ENCODE peak calls at places on chromosomes 16 and 17, in eight cellular contexts. R, I, M, K, P, O, T and D are unnamed samples.
A peak's percentile ranks its signal among the peaks of the same experiment; 100 is the strongest.

GRCh38 chr17:50563095-50563511 is 2.6 kb downstream of the CACNA1G start:
- DNase-seq in M (no peak), P (no peak), O (no peak), I (no peak), R (no peak), T (no peak), K (no peak), D (no peak)

GRCh38 chr16:87086575-87086974 is 230.6 kb downstream of the C16orf95 start:
- DNase-seq in I (peak; percentile 54), P (no peak), R (no peak), O (no peak), T (no peak), K (no peak), M (peak; percentile 81), D (no peak)

GRCh38 chr16:27991876-27992275 is 71.6 kb downstream of the GSG1L start:
- DNase-seq in O (no peak), P (no peak), I (no peak), M (no peak), K (no peak), T (no peak), R (no peak), D (no peak)

GRCh38 chr17:32876414-32877163 is at the start of gene MYO1D:
- DNase-seq in I (no peak), T (peak; percentile 50), P (peak; percentile 79), K (peak; percentile 48), O (peak; percentile 25), M (no peak), R (peak; percentile 57), D (peak; percentile 77)

GRCh38 chr16:50270510-50271147 is 4.3 kb downstream of the ADCY7 start:
- DNase-seq in T (no peak), I (no peak), P (no peak), M (no peak), K (no peak), O (no peak), R (no peak), D (no peak)

GRCh38 chr16:72836985-72837384 is 210.9 kb downstream of the ZFHX3 start:
- DNase-seq in P (no peak), I (no peak), K (no peak), O (no peak), T (no peak), M (no peak), R (no peak), D (no peak)

GRCh38 chr17:56624315-56624714 is 30.8 kb downstream of the NOG start:
- DNase-seq in P (no peak), I (no peak), T (no peak), O (no peak), M (no peak), K (no peak), R (no peak), D (no peak)

GRCh38 chr16:86951831-86952598 is 365.2 kb downstream of the C16orf95 start:
- DNase-seq in T (no peak), O (peak; percentile 50), P (no peak), K (no peak), M (peak; percentile 100), I (peak; percentile 99), R (no peak), D (no peak)

GRCh38 chr16:47695746-47696145 is 234.6 kb downstream of the PHKB start:
- DNase-seq in T (no peak), O (no peak), M (no peak), I (no peak), R (no peak), K (no peak), P (no peak), D (no peak)

GRCh38 chr17:75550139-75550465 is 24.6 kb downstream of the LLGL2 start:
- DNase-seq in M (no peak), T (no peak), O (no peak), P (no peak), I (no peak), R (no peak), K (no peak), D (no peak)

GRCh38 chr16:49625311-49626035 is 230.4 kb downstream of the ZNF423 start:
- DNase-seq in K (no peak), O (no peak), R (no peak), T (no peak), I (no peak), P (no peak), M (no peak), D (no peak)

GRCh38 chr17:44218344-44219125 is 940 bp downstream of the UBTF start:
- DNase-seq in O (peak; percentile 91), I (peak; percentile 83), K (peak; percentile 90), R (peak; percentile 87), T (peak; percentile 81), M (peak; percentile 87), P (peak; percentile 91), D (peak; percentile 90)

GRCh38 chr16:28974007-28974436 is 556 bp upstream of the SPNS1 start:
- DNase-seq in R (peak; percentile 60), M (peak; percentile 52), K (no peak), P (peak; percentile 44), O (peak; percentile 40), T (no peak), I (peak; percentile 65), D (peak; percentile 56)

GRCh38 chr17:39225974-39226683 is 384 bp upstream of the STAC2 start:
- DNase-seq in P (peak; percentile 38), R (peak; percentile 79), I (peak; percentile 20), T (peak; percentile 34), O (peak; percentile 74), M (peak; percentile 44), K (no peak), D (peak; percentile 47)

GRCh38 chr16:66427451-66427860 is 361 bp downstream of the BEAN1 start:
- DNase-seq in O (no peak), I (no peak), R (no peak), M (no peak), K (no peak), P (no peak), T (no peak), D (no peak)

GRCh38 chr17:31489295-31490018 is 98.0 kb downstream of the RAB11FIP4 start:
- DNase-seq in P (peak; percentile 92), K (peak; percentile 46), R (no peak), O (no peak), I (no peak), T (no peak), M (no peak), D (no peak)

GRCh38 chr16:67966549-67967182 is 1.8 kb downstream of the SLC12A4 start:
- DNase-seq in P (no peak), I (no peak), O (no peak), T (no peak), K (no peak), R (no peak), M (peak; percentile 57), D (peak; percentile 33)

GRCh38 chr16:80056334-80056733 is 455.8 kb upstream of the MAF start:
- DNase-seq in O (no peak), I (peak; percentile 20), R (no peak), P (no peak), M (peak; percentile 36), T (no peak), K (no peak), D (no peak)

GRCh38 chr17:13520899-13521572 is 80.7 kb downstream of the HS3ST3A1 start:
- DNase-seq in P (no peak), I (peak; percentile 89), M (peak; percentile 98), O (no peak), K (no peak), T (no peak), R (no peak), D (no peak)

GRCh38 chr17:67652433-67652832 is 65.3 kb upstream of the NOL11 start:
- DNase-seq in R (no peak), O (no peak), T (no peak), I (no peak), P (no peak), M (no peak), K (no peak), D (no peak)

GRCh38 chr16:71230122-71230845 is at the start of gene HYDIN:
- DNase-seq in R (peak; percentile 14), T (no peak), P (no peak), K (no peak), O (no peak), M (peak; percentile 61), I (peak; percentile 30), D (peak; percentile 82)

DNA sequence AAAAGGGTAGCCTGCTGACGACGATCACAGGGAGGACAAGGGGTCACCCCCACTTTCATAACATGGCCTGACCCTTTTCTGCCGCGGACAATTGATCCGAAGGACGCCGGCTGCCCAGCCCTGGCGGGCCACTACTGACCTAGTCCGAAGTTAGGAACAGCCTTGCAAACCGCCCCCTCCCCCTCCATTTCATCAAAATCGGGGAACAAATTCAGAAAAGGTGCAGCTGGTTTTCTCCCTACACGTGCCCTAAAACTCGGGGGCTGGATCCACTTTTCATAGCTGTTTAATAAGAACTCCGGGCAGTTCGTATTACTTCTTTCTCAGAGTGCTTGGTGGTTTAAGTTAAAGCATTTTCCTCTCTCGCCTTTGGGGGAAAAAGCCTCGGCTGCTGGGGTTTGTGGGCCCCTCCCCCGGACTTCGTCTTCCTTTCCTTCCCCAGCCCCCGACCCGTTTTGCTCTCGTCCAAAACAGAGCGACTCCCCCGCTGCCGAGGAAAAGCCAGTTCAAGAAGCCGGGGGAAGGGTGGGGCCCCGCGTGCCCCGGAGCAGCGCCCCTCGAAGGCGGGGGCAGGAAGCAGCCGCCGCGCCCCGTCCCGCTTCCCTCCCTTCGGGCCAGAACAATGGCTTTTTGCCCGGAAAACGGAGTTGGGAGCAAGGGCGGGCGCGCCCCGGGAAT is 643 bp upstream of the CBX2 start:
- DNase-seq in I (peak; percentile 32), O (peak; percentile 68), P (peak; percentile 29), M (peak; percentile 42), T (no peak), R (peak; percentile 79), K (no peak), D (peak; percentile 63)
- H3K4me3 ChIP-seq in I (peak overlapping the region; percentile 50), O (peak overlapping the region; percentile 91), P (peak overlapping the region; percentile 59), M (peak overlapping the region; percentile 38), T (no peak overlapping the region), R (peak overlapping the region; percentile 55), K (no peak overlapping the region), D (peak overlapping the region; percentile 59)

GRCh38 chr17:79428988-79429387 is 181.9 kb downstream of the RBFOX3 start:
- DNase-seq in O (no peak), R (no peak), I (no peak), P (no peak), M (no peak), K (no peak), T (no peak), D (no peak)
- H3K27ac ChIP-seq in O (no peak overlapping the region), R (no peak overlapping the region), I (no peak overlapping the region), P (no peak overlapping the region), M (no peak overlapping the region), K (no peak overlapping the region), T (no peak overlapping the region), D (no peak overlapping the region)

GRCh38 chr17:8868092-8868491 is 618 bp upstream of the PIK3R6 start:
- DNase-seq in M (no peak), T (no peak), R (no peak), I (no peak), K (no peak), P (no peak), O (no peak), D (no peak)
- H3K27me3 ChIP-seq in M (peaks cover 3% of the 10 kb centered on the region), T (no peaks in the 10 kb centered on the region), R (no peaks in the 10 kb centered on the region), I (peaks cover 3% of the 10 kb centered on the region), K (no peaks in the 10 kb centered on the region), P (no peaks in the 10 kb centered on the region), O (peaks cover 3% of the 10 kb centered on the region), D (no peaks in the 10 kb centered on the region)

DNA sequence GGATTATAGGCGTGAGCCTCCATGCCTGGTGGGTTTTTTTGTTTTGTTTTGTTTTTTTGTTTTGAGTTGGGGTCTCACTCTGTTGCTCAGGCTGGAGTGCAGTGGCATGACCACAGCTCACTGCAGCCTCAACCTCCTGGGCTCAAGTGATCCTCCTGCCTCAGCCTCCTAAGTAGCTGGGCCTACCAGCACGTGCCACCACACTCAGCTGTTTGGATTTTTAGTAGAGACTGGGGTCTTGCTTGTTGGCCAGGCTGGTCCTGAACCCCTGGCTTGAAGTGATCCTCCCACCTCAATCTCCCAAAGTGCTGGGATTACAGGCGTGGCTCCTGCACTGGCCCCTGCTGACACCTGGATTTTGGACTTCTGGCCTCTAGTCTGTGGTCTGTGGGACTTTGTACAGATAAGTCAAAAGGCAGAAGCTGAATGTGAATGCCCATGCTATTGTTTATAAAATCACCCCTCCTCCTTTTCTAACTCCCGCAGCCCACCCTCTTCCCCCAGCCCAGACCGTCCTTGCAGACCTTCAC is 5.7 kb downstream of the SNAI3 start:
- DNase-seq in M (no peak), T (no peak), O (no peak), P (no peak), I (no peak), K (no peak), R (no peak), D (no peak)
- H3K4me3 ChIP-seq in M (no peak overlapping the region), T (no peak overlapping the region), O (no peak overlapping the region), P (no peak overlapping the region), I (no peak overlapping the region), K (no peak overlapping the region), R (no peak overlapping the region), D (no peak overlapping the region)